ENCODE peak calls at places on chromosomes 5 and 9, in five cellular contexts. G is H54, J is T-cell, S is Karpas-422, A is H9. O is an unnamed sample.

GRCh38 chr5:37717613-37718431 is 122.0 kb downstream of the GDNF start:
- DNase-seq in A (no peak), S (no peak), G (no peak), J (no peak), O (no peak)

GRCh38 chr9:107636596-107637405 is 147.2 kb upstream of the KLF4 start:
- DNase-seq in S (no peak), J (no peak), A (no peak), G (no peak), O (no peak)

GRCh38 chr5:10469253-10470030 is 27.8 kb downstream of the ROPN1L start:
- DNase-seq in A (no peak), G (no peak), J (no peak), S (no peak), O (no peak)

GRCh38 chr5:161545701-161546462 is 643 bp downstream of the GABRB2 start:
- DNase-seq in A (no peak), G (no peak), J (no peak), S (no peak), O (no peak)

GRCh38 chr5:151683444-151683843 is 3.3 kb downstream of the SPARC start:
- DNase-seq in A (no peak), J (no peak), S (no peak), G (no peak), O (no peak)

GRCh38 chr9:87195306-87195705 is 248.0 kb upstream of the GAS1 start:
- DNase-seq in A (no peak), G (no peak), S (no peak), J (no peak), O (no peak)

GRCh38 chr9:91659529-91660294 is 236.1 kb upstream of the NFIL3 start:
- DNase-seq in G (no peak), J (no peak), A (peak; percentile 61), S (peak; percentile 56), O (no peak)

GRCh38 chr5:55509768-55510522 is 24.8 kb downstream of the PLPP1 start:
- DNase-seq in S (no peak), A (no peak), G (no peak), J (no peak), O (no peak)

GRCh38 chr5:172115541-172115982 is 72.5 kb downstream of the STK10 start:
- DNase-seq in S (no peak), J (no peak), A (no peak), G (no peak), O (no peak)

GRCh38 chr9:6302417-6302816 is 25.8 kb upstream of the TPD52L3 start:
- DNase-seq in A (no peak), G (no peak), J (no peak), S (no peak), O (no peak)

GRCh38 chr9:78023003-78023741 is 8.4 kb downstream of the GNAQ start:
- DNase-seq in A (no peak), S (peak; percentile 77), G (no peak), J (no peak), O (no peak)

GRCh38 chr5:151055336-151055735 is 25.5 kb downstream of the TNIP1 start:
- DNase-seq in G (no peak), J (no peak), A (no peak), S (no peak), O (no peak)

GRCh38 chr5:169576181-169576598 is 7.4 kb upstream of the SPDL1 start:
- DNase-seq in J (no peak), G (no peak), A (no peak), S (no peak), O (no peak)

GRCh38 chr5:143657814-143658395 is 154.1 kb upstream of the HMHB1 start:
- DNase-seq in S (peak; percentile 70), G (no peak), A (no peak), J (no peak), O (no peak)

GRCh38 chr9:2335260-2335659 is 286.3 kb upstream of the VLDLR start:
- DNase-seq in S (no peak), G (no peak), J (no peak), A (no peak), O (no peak)

GRCh38 chr9:122835313-122835731 is 6.9 kb upstream of the PDCL start:
- DNase-seq in J (no peak), A (peak; percentile 40), S (peak; percentile 48), G (no peak), O (no peak)

GRCh38 chr9:92627651-92628050 is 42.3 kb downstream of the IPPK start:
- DNase-seq in S (no peak), A (no peak), J (no peak), G (no peak), O (no peak)

GRCh38 chr5:16909464-16909863 is 26.6 kb downstream of the MYO10 start:
- DNase-seq in J (no peak), S (no peak), A (no peak), G (no peak), O (no peak)

GRCh38 chr9:119365291-119366027 is 3.8 kb downstream of the BRINP1 start:
- DNase-seq in A (peak; percentile 87), G (peak; percentile 42), J (no peak), S (peak; percentile 73), O (no peak)

GRCh38 chr5:1636981-1637638 is 113.3 kb upstream of the LPCAT1 start:
- DNase-seq in S (peak; percentile 11), J (no peak), A (no peak), G (no peak), O (no peak)

GRCh38 chr9:115000217-115000639 is 69.8 kb upstream of the TNFSF8 start:
- DNase-seq in G (no peak), A (no peak), J (no peak), S (no peak), O (no peak)

GRCh38 chr5:147699496-147700088 is 82.9 kb downstream of the JAKMIP2 start:
- DNase-seq in A (no peak), G (no peak), S (no peak), J (no peak), O (no peak)

GRCh38 chr5:149924481-149924880 is 20.1 kb downstream of the PDE6A start:
- DNase-seq in A (no peak), J (no peak), G (no peak), S (no peak), O (no peak)

GRCh38 chr5:1476181-1476966 is 31.1 kb upstream of the SLC6A3 start:
- DNase-seq in J (no peak), G (no peak), A (no peak), S (no peak), O (no peak)

GRCh38 chr9:122370869-122371467 is at the start of gene PTGS1:
- DNase-seq in G (no peak), A (peak; percentile 77), J (no peak), S (peak; percentile 64), O (peak; percentile 45)

GRCh38 chr5:39213437-39214207 is 5.7 kb downstream of the FYB1 start:
- DNase-seq in G (no peak), J (no peak), A (no peak), S (no peak), O (no peak)

GRCh38 chr5:344668-345067 is 23.2 kb downstream of the AHRR start:
- DNase-seq in J (no peak), G (no peak), S (no peak), A (no peak), O (no peak)

GRCh38 chr5:62578540-62578939 is at the start of gene LRRC70:
- DNase-seq in A (no peak), J (no peak), G (no peak), S (peak; percentile 87), O (no peak)

GRCh38 chr5:68252678-68253520 is 37.3 kb downstream of the PIK3R1 start:
- DNase-seq in A (peak; percentile 58), G (peak; percentile 11), S (peak; percentile 72), J (no peak), O (no peak)

GRCh38 chr5:177325868-177326381 is 14.2 kb upstream of the MXD3 start:
- DNase-seq in S (no peak), J (no peak), G (no peak), A (no peak), O (no peak)

GRCh38 chr9:130765135-130766030 is 69.7 kb upstream of the ABL1 start:
- DNase-seq in G (no peak), J (no peak), S (peak; percentile 40), A (no peak), O (no peak)

GRCh38 chr5:135398160-135398854 is 724 bp downstream of the MACROH2A1 start:
- DNase-seq in G (peak; percentile 24), S (peak; percentile 77), J (peak; percentile 21), A (peak; percentile 58), O (peak; percentile 28)

GRCh38 chr5:158013939-158014338 is 155.0 kb upstream of the CLINT1 start:
- DNase-seq in A (peak; percentile 75), S (peak; percentile 66), G (peak; percentile 22), J (no peak), O (no peak)

GRCh38 chr5:40981420-40981819 is 72.1 kb downstream of the C7 start:
- DNase-seq in G (no peak), A (no peak), S (no peak), J (no peak), O (no peak)

GRCh38 chr5:138696501-138696900 is 56.7 kb upstream of the CTNNA1 start:
- DNase-seq in G (peak; percentile 88), J (no peak), S (no peak), A (no peak), O (no peak)

GRCh38 chr5:125298258-125298657 is 551.8 kb upstream of the ZNF608 start:
- DNase-seq in S (no peak), J (no peak), G (no peak), A (no peak), O (no peak)

GRCh38 chr5:75603421-75603820 is 7.8 kb upstream of the ANKDD1B start:
- DNase-seq in S (no peak), A (no peak), J (no peak), G (no peak), O (no peak)